ENCODE peak calls at places on chromosomes 2 and 18, in seven cellular contexts. M is neural progenitor cell, O is endothelial cell of umbilical vein, C is OCI-LY7, P is omental fat pad, I is lower lobe of right lung, H is HCT116. D is an unnamed sample.

GRCh38 chr2:48529189-48529588 is 765 bp upstream of the STON1 start:
- DNase-seq in M (peak; percentile 45), O (no peak), C (no peak), P (no peak), I (no peak), H (no peak), D (no peak)

GRCh38 chr2:42195559-42195958 is 26.4 kb downstream of the EML4 start:
- DNase-seq in M (no peak), O (peak; percentile 5), C (no peak), P (no peak), I (no peak), H (peak; percentile 41), D (no peak)

GRCh38 chr2:127674241-127675209 is 805 bp downstream of the LIMS2 start:
- DNase-seq in M (peak; percentile 49), O (no peak), C (no peak), P (no peak), I (no peak), H (no peak), D (peak; percentile 79)

GRCh38 chr2:172395503-172395902 is 31.9 kb upstream of the ITGA6 start:
- DNase-seq in M (no peak), O (no peak), C (no peak), P (no peak), I (no peak), H (no peak), D (no peak)

GRCh38 chr18:27771571-27771970 is 405.4 kb downstream of the CDH2 start:
- DNase-seq in M (no peak), O (no peak), C (no peak), P (no peak), I (no peak), H (no peak), D (no peak)

GRCh38 chr2:14270036-14270582 is 362.4 kb upstream of the LRATD1 start:
- DNase-seq in M (no peak), O (no peak), C (no peak), P (no peak), I (no peak), H (no peak), D (no peak)

GRCh38 chr2:162747974-162748373 is 90.6 kb downstream of the KCNH7 start:
- DNase-seq in M (no peak), O (no peak), C (no peak), P (no peak), I (no peak), H (no peak), D (no peak)

GRCh38 chr2:161031516-161031915 is 128.7 kb upstream of the TANK start:
- DNase-seq in M (no peak), O (no peak), C (no peak), P (no peak), I (no peak), H (no peak), D (no peak)

GRCh38 chr2:186695081-186695756 is 1.4 kb downstream of the FAM171B start:
- DNase-seq in M (no peak), O (peak; percentile 61), C (no peak), P (no peak), I (no peak), H (no peak), D (peak; percentile 19)

GRCh38 chr2:170524828-170525565 is 190.1 kb upstream of the SP5 start:
- DNase-seq in M (peak; percentile 28), O (no peak), C (no peak), P (no peak), I (no peak), H (no peak), D (peak; percentile 24)

GRCh38 chr18:23958036-23958435 is 56.5 kb upstream of the TTC39C start:
- DNase-seq in M (no peak), O (no peak), C (no peak), P (peak; percentile 41), I (no peak), H (no peak), D (no peak)

GRCh38 chr2:230828272-230828961 is 36.3 kb upstream of the ITM2C start:
- DNase-seq in M (no peak), O (no peak), C (no peak), P (no peak), I (no peak), H (no peak), D (peak; percentile 79)

GRCh38 chr2:85169581-85169980 is 36.4 kb downstream of the TCF7L1 start:
- DNase-seq in M (no peak), O (no peak), C (no peak), P (no peak), I (no peak), H (no peak), D (no peak)

GRCh38 chr2:72581560-72582181 is 244.2 kb downstream of the EXOC6B start:
- DNase-seq in M (peak; percentile 1), O (no peak), C (no peak), P (no peak), I (no peak), H (no peak), D (no peak)

GRCh38 chr2:192298664-192299063 is 103.9 kb upstream of the TMEFF2 start:
- DNase-seq in M (peak; percentile 27), O (no peak), C (no peak), P (no peak), I (no peak), H (no peak), D (no peak)

GRCh38 chr2:237859533-237860272 is at the start of gene RAMP1:
- DNase-seq in M (peak; percentile 45), O (no peak), C (no peak), P (no peak), I (no peak), H (no peak), D (peak; percentile 35)

GRCh38 chr2:240624950-240625621 is at the start of gene GPR35:
- DNase-seq in M (no peak), O (no peak), C (no peak), P (no peak), I (peak; percentile 80), H (no peak), D (peak; percentile 73)

GRCh38 chr18:76619342-76620315 is 124.6 kb upstream of the ZNF516 start:
- DNase-seq in M (peak; percentile 78), O (no peak), C (no peak), P (peak; percentile 40), I (peak; percentile 80), H (no peak), D (no peak)

GRCh38 chr2:162053066-162053807 is 20.8 kb downstream of the DPP4 start:
- DNase-seq in M (no peak), O (no peak), C (no peak), P (no peak), I (no peak), H (no peak), D (no peak)

DNA sequence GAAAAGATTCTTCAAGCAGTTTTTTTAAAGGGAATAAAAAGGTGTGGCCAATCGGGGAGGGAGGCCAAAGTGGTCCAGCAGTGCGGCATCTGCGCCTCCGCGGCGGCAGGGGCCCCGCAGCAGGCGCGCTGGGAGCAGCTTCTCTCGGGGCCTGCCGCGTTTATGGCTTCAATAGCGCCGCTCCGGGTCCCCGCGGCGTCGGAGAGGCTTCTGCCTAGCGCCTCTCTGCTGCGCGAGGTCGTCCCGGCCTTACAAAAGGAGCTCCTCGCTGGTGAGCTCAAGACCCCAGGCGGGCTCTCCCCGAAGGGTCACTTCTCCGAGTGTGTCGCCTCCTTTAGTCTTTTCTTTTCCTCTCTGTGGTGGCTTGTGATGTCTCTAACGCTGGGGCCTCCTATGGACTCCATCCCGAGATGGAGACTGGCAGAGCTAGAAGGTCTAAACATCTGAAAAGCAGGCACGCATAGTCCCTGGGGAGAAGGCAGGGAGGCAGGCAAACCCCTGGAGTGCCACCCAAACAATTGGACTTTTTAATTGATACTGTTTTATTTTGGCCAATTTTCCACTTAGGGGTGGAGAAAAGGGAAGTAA is 67.1 kb downstream of the SUMO1 start:
- DNase-seq in M (peak; percentile 84), O (peak; percentile 21), C (no peak), P (no peak), I (no peak), H (no peak), D (no peak)
- TF ChIP-seq CTCF in M (no peak), O (no peak), C (no peak), P (no peak), I (no peak), H (no peak), D (no peak)

DNA sequence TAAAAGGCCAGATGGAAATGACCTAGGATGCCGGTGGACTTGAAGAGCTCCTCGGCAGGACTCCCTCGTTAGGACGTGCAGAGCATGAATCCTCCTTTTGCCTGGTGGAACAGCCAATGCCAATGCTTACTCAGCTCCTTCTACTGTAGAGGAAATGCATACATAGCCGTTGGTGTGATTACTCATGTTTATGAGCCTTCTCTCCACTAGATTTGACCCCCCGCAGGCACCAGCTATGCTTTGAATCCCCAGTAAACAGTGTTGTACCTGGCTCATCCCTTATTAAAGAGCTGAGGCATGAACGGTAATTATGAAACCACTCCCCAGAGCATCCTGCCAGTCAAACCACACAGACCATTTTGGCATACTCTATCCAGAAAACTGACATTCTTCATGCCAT is 172.8 kb downstream of the ANTXR1 start:
- DNase-seq in M (no peak), O (no peak), C (no peak), P (no peak), I (no peak), H (no peak), D (no peak)
- TF ChIP-seq CTCF in M (no peak), O (no peak), C (no peak), P (no peak), I (no peak), H (no peak), D (no peak)

DNA sequence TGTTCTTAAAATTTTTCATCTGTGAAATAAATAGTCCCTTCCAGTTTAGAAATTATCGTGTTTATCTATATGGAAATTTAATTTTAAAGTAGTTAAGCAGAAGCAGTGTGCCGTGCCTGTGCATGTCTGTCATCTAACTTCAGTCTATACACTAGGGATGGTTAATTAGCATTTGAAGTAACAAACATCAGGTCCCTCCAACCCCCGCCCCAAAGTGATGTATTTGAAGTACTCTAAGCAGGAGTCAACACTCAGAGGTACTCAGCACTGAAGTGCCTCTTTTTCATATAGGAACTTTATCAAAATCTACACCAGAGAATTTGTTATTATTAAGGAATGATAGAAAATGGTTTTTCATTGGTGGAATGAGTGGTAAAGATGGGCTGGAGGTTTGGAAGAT is 33.0 kb downstream of the LANCL1 start:
- DNase-seq in M (no peak), O (no peak), C (no peak), P (no peak), I (no peak), H (no peak), D (no peak)
- TF ChIP-seq CTCF in M (no peak), O (no peak), C (no peak), P (no peak), I (no peak), H (no peak), D (no peak)

GRCh38 chr18:34542625-34543024 is 167.5 kb upstream of the DTNA start:
- DNase-seq in M (no peak), O (no peak), C (no peak), P (no peak), I (no peak), H (no peak), D (no peak)
- TF ChIP-seq CTCF in M (no peak), O (no peak), C (no peak), P (no peak), I (no peak), H (no peak), D (no peak)

D was measured in GM20000.